ENCODE peak calls at places on chromosomes 12 and 14, in ten cellular contexts. S is coronary artery; H is adrenal gland; X is CD4-positive, alpha-beta T cell; O is epithelial cell of esophagus; J is breast epithelium; N is gastrocnemius medialis; P is Calu3; Z is IMR-90; F is SK-N-SH. Q is an unnamed sample.

GRCh38 chr12:24780969-24781368 is 167.9 kb downstream of the BCAT1 start:
- DNase-seq in S (no peak), H (no peak), X (no peak), O (peak), J (no peak), N (no peak), P (no peak), Z (peak), F (peak), Q (no peak)

GRCh38 chr12:101942206-101942605 is 64.8 kb downstream of the DRAM1 start:
- DNase-seq in S (no peak), H (no peak), X (no peak), O (no peak), J (no peak), N (peak), P (no peak), Z (no peak), F (no peak), Q (no peak)

GRCh38 chr12:92945659-92946220 is 16.6 kb upstream of the EEA1 start:
- DNase-seq in S (no peak), H (no peak), X (no peak), O (no peak), J (no peak), N (no peak), P (no peak), Z (no peak), F (no peak), Q (no peak)

GRCh38 chr14:81178063-81178462 is 42.7 kb downstream of the GTF2A1 start:
- DNase-seq in S (no peak), H (no peak), X (no peak), O (no peak), J (no peak), N (no peak), P (no peak), Z (no peak), F (no peak), Q (no peak)

GRCh38 chr12:48980953-48981756 is 3.0 kb downstream of the WNT1 start:
- DNase-seq in S (no peak), H (peak), X (peak), O (no peak), J (no peak), N (no peak), P (no peak), Z (peak), F (peak), Q (no peak)

GRCh38 chr12:12380949-12381593 is 24.2 kb downstream of the BORCS5 start:
- DNase-seq in S (no peak), H (no peak), X (no peak), O (no peak), J (no peak), N (no peak), P (no peak), Z (no peak), F (no peak), Q (no peak)

GRCh38 chr14:49933128-49933527 is 40.2 kb downstream of the ARF6 start:
- DNase-seq in S (no peak), H (no peak), X (no peak), O (no peak), J (no peak), N (no peak), P (no peak), Z (no peak), F (no peak), Q (no peak)

GRCh38 chr14:102033241-102033640 is 53.6 kb downstream of the HSP90AA1 start:
- DNase-seq in S (no peak), H (no peak), X (no peak), O (no peak), J (no peak), N (no peak), P (no peak), Z (no peak), F (no peak), Q (no peak)

GRCh38 chr14:34956906-34957305 is 25.9 kb upstream of the SRP54 start:
- DNase-seq in S (no peak), H (no peak), X (no peak), O (no peak), J (no peak), N (no peak), P (no peak), Z (no peak), F (no peak), Q (no peak)

GRCh38 chr12:104177663-104178501 is 37.7 kb upstream of the TXNRD1 start:
- DNase-seq in S (peak), H (peak), X (no peak), O (peak), J (peak), N (peak), P (peak), Z (peak), F (peak), Q (no peak)

GRCh38 chr14:52992236-52992635 is 41.4 kb upstream of the FERMT2 start:
- DNase-seq in S (no peak), H (no peak), X (no peak), O (no peak), J (no peak), N (no peak), P (no peak), Z (no peak), F (no peak), Q (no peak)

GRCh38 chr12:65449400-65449799 is 170.9 kb downstream of the MSRB3 start:
- DNase-seq in S (no peak), H (no peak), X (no peak), O (peak), J (no peak), N (no peak), P (no peak), Z (peak), F (no peak), Q (no peak)

GRCh38 chr12:91178139-91178561 is 4.5 kb downstream of the DCN start:
- DNase-seq in S (no peak), H (peak), X (no peak), O (peak), J (no peak), N (no peak), P (no peak), Z (peak), F (no peak), Q (no peak)

GRCh38 chr14:51806026-51806590 is 54.3 kb upstream of the GNG2 start:
- DNase-seq in S (no peak), H (no peak), X (no peak), O (no peak), J (no peak), N (no peak), P (no peak), Z (no peak), F (peak), Q (no peak)

GRCh38 chr12:119182701-119183493 is 4.2 kb downstream of the HSPB8 start:
- DNase-seq in S (no peak), H (no peak), X (no peak), O (no peak), J (no peak), N (peak), P (no peak), Z (peak), F (no peak), Q (no peak)

GRCh38 chr14:54857830-54858269 is 44.8 kb downstream of the GCH1 start:
- DNase-seq in S (no peak), H (no peak), X (no peak), O (no peak), J (no peak), N (no peak), P (no peak), Z (no peak), F (no peak), Q (no peak)

GRCh38 chr12:85322715-85323114 is 42.7 kb downstream of the ALX1 start:
- DNase-seq in S (no peak), H (no peak), X (no peak), O (no peak), J (no peak), N (no peak), P (no peak), Z (no peak), F (no peak), Q (no peak)

GRCh38 chr12:111766608-111767361 is at the start of gene ALDH2:
- DNase-seq in S (peak), H (peak), X (peak), O (peak), J (peak), N (peak), P (peak), Z (peak), F (peak), Q (peak)

GRCh38 chr14:38078393-38078792 is 129.3 kb upstream of the SSTR1 start:
- DNase-seq in S (no peak), H (no peak), X (peak), O (no peak), J (no peak), N (no peak), P (peak), Z (no peak), F (no peak), Q (no peak)

GRCh38 chr14:102911991-102912761 is 10.3 kb upstream of the AMN start:
- DNase-seq in S (no peak), H (no peak), X (no peak), O (no peak), J (no peak), N (no peak), P (no peak), Z (no peak), F (peak), Q (no peak)

GRCh38 chr12:94998322-94998721 is 5.2 kb downstream of the NDUFA12 start:
- DNase-seq in S (no peak), H (no peak), X (no peak), O (no peak), J (no peak), N (no peak), P (no peak), Z (no peak), F (no peak), Q (no peak)

GRCh38 chr12:94990222-94990621 is 13.3 kb downstream of the NDUFA12 start:
- DNase-seq in S (no peak), H (no peak), X (no peak), O (no peak), J (no peak), N (no peak), P (no peak), Z (no peak), F (no peak), Q (no peak)

GRCh38 chr12:94997726-94998125 is 5.8 kb downstream of the NDUFA12 start:
- DNase-seq in S (no peak), H (no peak), X (no peak), O (no peak), J (no peak), N (no peak), P (no peak), Z (no peak), F (no peak), Q (no peak)

GRCh38 chr12:94997061-94997460 is 6.4 kb downstream of the NDUFA12 start:
- DNase-seq in S (no peak), H (no peak), X (no peak), O (no peak), J (no peak), N (no peak), P (no peak), Z (no peak), F (no peak), Q (no peak)

GRCh38 chr12:94994312-94994711 is 9.2 kb downstream of the NDUFA12 start:
- DNase-seq in S (no peak), H (peak), X (no peak), O (peak), J (no peak), N (no peak), P (peak), Z (peak), F (no peak), Q (no peak)
- TF ChIP-seq CTCF in S (no peak), H (no peak), X (no peak), O (peak), J (no peak), N (no peak), P (no peak), Z (no peak), F (no peak), Q (no peak)

GRCh38 chr14:56718312-56718711 is 92.0 kb downstream of the OTX2 start:
- DNase-seq in S (no peak), H (no peak), X (no peak), O (no peak), J (no peak), N (no peak), P (no peak), Z (no peak), F (no peak), Q (no peak)

GRCh38 chr14:56720703-56721426 is 89.4 kb downstream of the OTX2 start:
- DNase-seq in S (no peak), H (no peak), X (no peak), O (no peak), J (no peak), N (no peak), P (no peak), Z (no peak), F (no peak), Q (no peak)

GRCh38 chr14:56716705-56717104 is 93.6 kb downstream of the OTX2 start:
- DNase-seq in S (no peak), H (no peak), X (no peak), O (no peak), J (no peak), N (no peak), P (no peak), Z (no peak), F (no peak), Q (no peak)

DNA sequence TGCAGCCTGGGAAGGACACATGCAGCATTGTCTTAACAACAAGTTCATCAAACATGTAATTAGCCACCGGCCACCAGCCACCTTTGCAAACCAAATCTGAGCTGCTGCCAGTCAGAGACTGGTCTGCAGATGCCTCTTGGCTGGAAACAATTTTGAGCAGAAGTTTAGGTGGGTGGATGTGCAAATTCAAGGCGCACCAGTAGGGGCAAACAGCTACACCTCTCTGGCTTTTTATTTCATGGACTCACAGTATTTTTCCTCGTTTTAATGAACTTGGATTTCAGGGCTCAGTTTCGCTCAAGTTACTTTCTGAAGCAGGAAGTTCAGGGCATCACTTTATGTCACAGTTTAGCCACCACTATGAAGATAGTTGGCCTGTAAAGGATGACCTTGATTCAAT is 94.3 kb downstream of the OTX2 start:
- DNase-seq in S (no peak), H (no peak), X (no peak), O (no peak), J (no peak), N (no peak), P (no peak), Z (no peak), F (no peak), Q (no peak)
- TF ChIP-seq CTCF in S (no peak), H (no peak), X (no peak), O (no peak), J (no peak), N (no peak), P (no peak), Z (no peak), F (no peak), Q (peak)

DNA sequence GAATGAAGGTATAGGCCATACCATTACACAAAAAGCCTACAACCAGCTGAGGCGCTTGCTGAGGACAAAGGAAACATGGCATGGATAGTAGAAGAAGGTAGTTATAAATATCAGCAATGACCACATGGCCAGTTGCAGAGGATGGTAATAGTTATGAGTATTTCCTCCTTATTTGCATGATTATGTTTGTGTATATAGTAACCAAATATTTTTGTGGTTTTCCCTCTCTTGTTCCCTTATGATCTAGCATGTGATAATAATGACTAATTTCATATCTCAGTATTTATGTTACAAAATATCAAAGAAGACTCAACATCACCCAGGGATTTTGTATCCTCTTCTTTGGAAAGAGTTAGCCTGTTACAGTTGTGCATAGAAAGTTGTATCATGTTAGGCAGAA is 13.4 kb upstream of the CATSPERB start:
- DNase-seq in S (no peak), H (no peak), X (no peak), O (peak), J (no peak), N (no peak), P (no peak), Z (no peak), F (no peak), Q (no peak)
- TF ChIP-seq CTCF in S (no peak), H (no peak), X (no peak), O (no peak), J (no peak), N (no peak), P (no peak), Z (no peak), F (no peak), Q (no peak)

GRCh38 chr14:32472512-32473472 is 143.7 kb downstream of the AKAP6 start:
- DNase-seq in S (no peak), H (no peak), X (no peak), O (peak), J (no peak), N (peak), P (no peak), Z (peak), F (no peak), Q (no peak)
- TF ChIP-seq CTCF in S (no peak), H (no peak), X (no peak), O (no peak), J (no peak), N (no peak), P (no peak), Z (no peak), F (no peak), Q (no peak)

DNA sequence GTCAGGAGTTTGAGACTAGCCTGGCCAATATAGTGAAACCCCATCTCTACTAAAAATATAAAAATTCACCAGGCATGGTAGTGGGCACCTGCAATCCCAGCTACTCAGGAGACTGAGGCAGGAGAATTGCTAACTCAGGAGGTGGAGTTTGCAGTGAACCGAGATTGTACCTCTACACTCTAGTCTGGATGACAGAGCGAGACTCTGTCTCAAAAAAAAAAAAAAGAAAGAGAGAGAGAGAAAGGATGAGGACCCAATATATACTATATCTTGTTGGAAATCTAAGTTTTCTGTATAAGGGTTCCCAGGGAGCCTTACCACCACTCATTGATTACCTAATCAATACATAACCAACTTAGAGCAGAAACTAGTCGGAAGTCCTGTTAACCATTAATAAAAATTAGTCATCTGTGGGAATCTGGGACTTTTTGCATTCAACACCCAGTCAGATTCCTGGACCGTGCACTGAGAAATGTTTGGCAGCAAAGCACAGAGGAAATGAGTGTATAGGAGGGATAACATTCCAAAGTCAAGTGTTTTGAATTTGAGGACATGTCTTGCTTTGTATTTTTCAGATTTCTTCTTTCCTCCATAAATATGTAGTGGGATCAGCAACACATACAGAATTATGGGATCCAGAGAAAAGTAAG is 44.8 kb upstream of the NR2C1 start:
- DNase-seq in S (no peak), H (no peak), X (no peak), O (peak), J (no peak), N (no peak), P (peak), Z (peak), F (no peak), Q (no peak)
- TF ChIP-seq CTCF in S (no peak), H (no peak), X (no peak), O (no peak), J (no peak), N (no peak), P (no peak), Z (no peak), F (no peak), Q (no peak)